ENCODE peak calls at places on chromosomes 5 and 9, in five cellular contexts. One of them, this sample, is unnamed.
A peak's percentile ranks its signal among the peaks of the same experiment; 100 is the strongest.

GRCh38 chr5:145484195-145484594 is 350.9 kb downstream of the PRELID2 start:
- DNase-seq in HEK293T: no peak
- DNase-seq in NCI-H1092 treated with DMSO at 0.1 percent for 48 hours: no peak
- DNase-seq in aorta: no peak
- DNase-seq in frontal cortex: no peak
- DNase-seq in this sample: no peak

GRCh38 chr5:159189310-159189709 is 20.0 kb downstream of the RNF145 start:
- DNase-seq in NCI-H1092 treated with DMSO at 0.1 percent for 48 hours: no peak
- DNase-seq in aorta: no peak
- DNase-seq in HEK293T: no peak
- DNase-seq in frontal cortex: no peak
- DNase-seq in this sample: no peak

GRCh38 chr9:69546265-69546664 is 125.9 kb downstream of the APBA1 start:
- DNase-seq in HEK293T: peak; percentile 23
- DNase-seq in aorta: no peak
- DNase-seq in frontal cortex: no peak
- DNase-seq in NCI-H1092 treated with DMSO at 0.1 percent for 48 hours: peak; percentile 69
- DNase-seq in this sample: no peak

GRCh38 chr5:78640622-78641021 is 8.0 kb downstream of the LHFPL2 start:
- DNase-seq in HEK293T: no peak
- DNase-seq in frontal cortex: no peak
- DNase-seq in NCI-H1092 treated with DMSO at 0.1 percent for 48 hours: no peak
- DNase-seq in aorta: no peak
- DNase-seq in this sample: no peak

GRCh38 chr9:33151601-33152000 is 15.5 kb downstream of the B4GALT1 start:
- DNase-seq in frontal cortex: no peak
- DNase-seq in aorta: no peak
- DNase-seq in HEK293T: no peak
- DNase-seq in NCI-H1092 treated with DMSO at 0.1 percent for 48 hours: no peak
- DNase-seq in this sample: no peak

GRCh38 chr5:674630-675011 is 18.5 kb downstream of the TPPP start:
- DNase-seq in aorta: peak; percentile 45
- DNase-seq in frontal cortex: no peak
- DNase-seq in HEK293T: no peak
- DNase-seq in NCI-H1092 treated with DMSO at 0.1 percent for 48 hours: no peak
- DNase-seq in this sample: peak; percentile 21

GRCh38 chr5:112691758-112692157 is 45.9 kb upstream of the APC start:
- DNase-seq in aorta: no peak
- DNase-seq in HEK293T: peak; percentile 52
- DNase-seq in frontal cortex: no peak
- DNase-seq in NCI-H1092 treated with DMSO at 0.1 percent for 48 hours: no peak
- DNase-seq in this sample: peak; percentile 59

GRCh38 chr9:35105571-35106342 is 2.8 kb upstream of the STOML2 start:
- DNase-seq in frontal cortex: peak; percentile 2
- DNase-seq in aorta: no peak
- DNase-seq in NCI-H1092 treated with DMSO at 0.1 percent for 48 hours: no peak
- DNase-seq in HEK293T: no peak
- DNase-seq in this sample: no peak

GRCh38 chr5:173997331-173997730 is 8.4 kb downstream of the C5orf47 start:
- DNase-seq in NCI-H1092 treated with DMSO at 0.1 percent for 48 hours: no peak
- DNase-seq in frontal cortex: no peak
- DNase-seq in aorta: no peak
- DNase-seq in HEK293T: no peak
- DNase-seq in this sample: no peak

GRCh38 chr5:98248949-98249348 is 524.5 kb upstream of the RGMB start:
- DNase-seq in NCI-H1092 treated with DMSO at 0.1 percent for 48 hours: no peak
- DNase-seq in HEK293T: no peak
- DNase-seq in frontal cortex: no peak
- DNase-seq in aorta: no peak
- DNase-seq in this sample: no peak

GRCh38 chr5:170109059-170110031 is 3.6 kb downstream of the FOXI1 start:
- DNase-seq in frontal cortex: no peak
- DNase-seq in HEK293T: no peak
- DNase-seq in NCI-H1092 treated with DMSO at 0.1 percent for 48 hours: no peak
- DNase-seq in aorta: no peak
- DNase-seq in this sample: no peak

GRCh38 chr5:88664630-88665029 is 218.4 kb downstream of the MEF2C start:
- DNase-seq in aorta: no peak
- DNase-seq in NCI-H1092 treated with DMSO at 0.1 percent for 48 hours: no peak
- DNase-seq in frontal cortex: no peak
- DNase-seq in HEK293T: no peak
- DNase-seq in this sample: peak; percentile 63

GRCh38 chr9:124208571-124208970 is 49.2 kb upstream of the NEK6 start:
- DNase-seq in NCI-H1092 treated with DMSO at 0.1 percent for 48 hours: no peak
- DNase-seq in aorta: peak; percentile 6
- DNase-seq in HEK293T: no peak
- DNase-seq in frontal cortex: no peak
- DNase-seq in this sample: no peak

GRCh38 chr5:94159144-94159543 is 417.7 kb upstream of the POU5F2 start:
- DNase-seq in frontal cortex: no peak
- DNase-seq in NCI-H1092 treated with DMSO at 0.1 percent for 48 hours: no peak
- DNase-seq in HEK293T: no peak
- DNase-seq in aorta: no peak
- DNase-seq in this sample: no peak

GRCh38 chr5:179864686-179865085 is 6.1 kb upstream of the MRNIP start:
- DNase-seq in HEK293T: no peak
- DNase-seq in NCI-H1092 treated with DMSO at 0.1 percent for 48 hours: no peak
- DNase-seq in frontal cortex: no peak
- DNase-seq in aorta: no peak
- DNase-seq in this sample: no peak

GRCh38 chr5:1429501-1429900 is 15.7 kb downstream of the SLC6A3 start:
- DNase-seq in NCI-H1092 treated with DMSO at 0.1 percent for 48 hours: no peak
- DNase-seq in HEK293T: no peak
- DNase-seq in frontal cortex: no peak
- DNase-seq in aorta: peak; percentile 24
- DNase-seq in this sample: no peak

GRCh38 chr5:104111622-104112021 is 549.0 kb upstream of the NUDT12 start:
- DNase-seq in NCI-H1092 treated with DMSO at 0.1 percent for 48 hours: no peak
- DNase-seq in aorta: no peak
- DNase-seq in frontal cortex: no peak
- DNase-seq in HEK293T: no peak
- DNase-seq in this sample: no peak

GRCh38 chr5:16965581-16965980 is 29.5 kb upstream of the MYO10 start:
- DNase-seq in aorta: no peak
- DNase-seq in HEK293T: no peak
- DNase-seq in NCI-H1092 treated with DMSO at 0.1 percent for 48 hours: no peak
- DNase-seq in frontal cortex: no peak
- DNase-seq in this sample: no peak

GRCh38 chr5:174997688-174998087 is 273.3 kb downstream of the MSX2 start:
- DNase-seq in HEK293T: no peak
- DNase-seq in frontal cortex: no peak
- DNase-seq in NCI-H1092 treated with DMSO at 0.1 percent for 48 hours: no peak
- DNase-seq in aorta: no peak
- DNase-seq in this sample: no peak

GRCh38 chr5:168807261-168807660 is 228.1 kb upstream of the PANK3 start:
- DNase-seq in NCI-H1092 treated with DMSO at 0.1 percent for 48 hours: no peak
- DNase-seq in frontal cortex: no peak
- DNase-seq in HEK293T: no peak
- DNase-seq in aorta: no peak
- DNase-seq in this sample: no peak

GRCh38 chr5:67549263-67549551 is 352.6 kb upstream of the CD180 start:
- DNase-seq in HEK293T: no peak
- DNase-seq in aorta: no peak
- DNase-seq in NCI-H1092 treated with DMSO at 0.1 percent for 48 hours: no peak
- DNase-seq in frontal cortex: no peak
- DNase-seq in this sample: no peak

GRCh38 chr5:77065256-77065655 is 21.8 kb downstream of the ZBED3 start:
- DNase-seq in HEK293T: no peak
- DNase-seq in aorta: no peak
- DNase-seq in NCI-H1092 treated with DMSO at 0.1 percent for 48 hours: no peak
- DNase-seq in frontal cortex: no peak
- DNase-seq in this sample: no peak

GRCh38 chr5:106493910-106494309 is 1176.8 kb downstream of the EFNA5 start:
- DNase-seq in HEK293T: no peak
- DNase-seq in aorta: no peak
- DNase-seq in NCI-H1092 treated with DMSO at 0.1 percent for 48 hours: no peak
- DNase-seq in frontal cortex: no peak
- DNase-seq in this sample: no peak

GRCh38 chr5:87850843-87851242 is 417.8 kb downstream of the TMEM161B start:
- DNase-seq in frontal cortex: no peak
- DNase-seq in aorta: no peak
- DNase-seq in NCI-H1092 treated with DMSO at 0.1 percent for 48 hours: no peak
- DNase-seq in HEK293T: no peak
- DNase-seq in this sample: no peak

GRCh38 chr9:76701441-76702031 is 62.7 kb upstream of the PCA3 start:
- DNase-seq in HEK293T: no peak
- DNase-seq in aorta: no peak
- DNase-seq in NCI-H1092 treated with DMSO at 0.1 percent for 48 hours: no peak
- DNase-seq in frontal cortex: no peak
- DNase-seq in this sample: peak; percentile 91

GRCh38 chr9:132883349-132884294 is 4.9 kb downstream of the SPACA9 start:
- DNase-seq in aorta: no peak
- DNase-seq in frontal cortex: no peak
- DNase-seq in NCI-H1092 treated with DMSO at 0.1 percent for 48 hours: no peak
- DNase-seq in HEK293T: no peak
- DNase-seq in this sample: no peak

GRCh38 chr9:764986-765385 is 76.5 kb upstream of the DMRT1 start:
- DNase-seq in frontal cortex: no peak
- DNase-seq in aorta: no peak
- DNase-seq in NCI-H1092 treated with DMSO at 0.1 percent for 48 hours: no peak
- DNase-seq in HEK293T: no peak
- DNase-seq in this sample: peak; percentile 15